ENCODE peak calls at places on chromosome X, in four cellular contexts. I, G, Z and V are unnamed samples.

GRCh38 chrX:19372170-19373033 is 28.7 kb downstream of the PDHA1 start:
- DNase-seq in I (peak), G (no peak), Z (peak), V (peak)

GRCh38 chrX:153746359-153746758 is 17.7 kb upstream of the PLXNB3 start:
- DNase-seq in I (no peak), G (no peak), Z (no peak), V (no peak)

GRCh38 chrX:121052122-121052521 is 4.7 kb downstream of the GLUD2 start:
- DNase-seq in I (no peak), G (no peak), Z (peak), V (no peak)

GRCh38 chrX:70453024-70453618 is 8.5 kb downstream of the DLG3 start:
- DNase-seq in I (no peak), G (no peak), Z (no peak), V (no peak)

GRCh38 chrX:153954618-153955450 is 10.4 kb upstream of the RENBP start:
- DNase-seq in I (no peak), G (no peak), Z (no peak), V (no peak)

GRCh38 chrX:110462957-110463356 is 104.3 kb downstream of the RTL9 start:
- DNase-seq in I (no peak), G (no peak), Z (no peak), V (no peak)

GRCh38 chrX:118116308-118117068 is at the start of gene KLHL13:
- DNase-seq in I (peak), G (no peak), Z (no peak), V (peak)

GRCh38 chrX:105515561-105515960 is 295.1 kb upstream of the TEX13A start:
- DNase-seq in I (no peak), G (no peak), Z (no peak), V (no peak)

GRCh38 chrX:69109706-69110635 is 55.3 kb downstream of the PJA1 start:
- DNase-seq in I (peak), G (no peak), Z (no peak), V (no peak)

GRCh38 chrX:132532955-132533354 is 44.1 kb upstream of the MBNL3 start:
- DNase-seq in I (no peak), G (no peak), Z (peak), V (no peak)

GRCh38 chrX:136128743-136129142 is 18.6 kb upstream of the FHL1 start:
- DNase-seq in I (no peak), G (no peak), Z (no peak), V (no peak)

GRCh38 chrX:112067601-112068000 is 15.0 kb downstream of the TRPC5 start:
- DNase-seq in I (no peak), G (no peak), Z (no peak), V (no peak)

GRCh38 chrX:17547658-17548057 is 172.7 kb downstream of the NHS start:
- DNase-seq in I (peak), G (peak), Z (peak), V (no peak)

GRCh38 chrX:48613502-48614160 is 16.3 kb downstream of the WDR13 start:
- DNase-seq in I (no peak), G (no peak), Z (no peak), V (no peak)

DNA sequence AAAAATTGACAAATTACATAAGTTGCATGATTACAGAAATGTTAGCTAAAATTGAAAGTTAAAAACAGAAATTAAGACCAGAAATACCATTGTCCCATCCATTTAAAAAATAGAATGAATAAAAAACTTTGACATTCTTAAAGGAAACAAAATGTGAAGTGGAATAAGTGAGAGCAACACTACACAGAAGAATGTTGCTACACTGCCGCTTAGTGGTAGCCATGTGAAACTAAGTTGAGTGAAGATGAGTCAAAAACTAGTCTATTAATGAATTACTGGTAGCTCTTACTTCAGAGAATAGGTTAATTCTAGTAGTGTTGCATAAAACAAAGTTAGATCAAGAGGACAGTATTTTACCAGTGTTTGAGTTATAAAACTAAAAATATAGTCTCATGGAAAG is 571.0 kb upstream of the KLHL4 start:
- DNase-seq in I (peak), G (peak), Z (peak), V (peak)
- TF ChIP-seq ETV6 in I (no peak), G (no peak), Z (no peak), V (no peak)

GRCh38 chrX:47229427-47229826 is 3.4 kb upstream of the USP11 start:
- DNase-seq in I (no peak), G (no peak), Z (no peak), V (no peak)
- TF ChIP-seq ETV6 in I (no peak), G (no peak), Z (no peak), V (no peak)

GRCh38 chrX:7253565-7253964 is 105.6 kb upstream of the PUDP start:
- DNase-seq in I (no peak), G (no peak), Z (no peak), V (no peak)

GRCh38 chrX:7254144-7254543 is 106.2 kb upstream of the PUDP start:
- DNase-seq in I (no peak), G (no peak), Z (no peak), V (no peak)

DNA sequence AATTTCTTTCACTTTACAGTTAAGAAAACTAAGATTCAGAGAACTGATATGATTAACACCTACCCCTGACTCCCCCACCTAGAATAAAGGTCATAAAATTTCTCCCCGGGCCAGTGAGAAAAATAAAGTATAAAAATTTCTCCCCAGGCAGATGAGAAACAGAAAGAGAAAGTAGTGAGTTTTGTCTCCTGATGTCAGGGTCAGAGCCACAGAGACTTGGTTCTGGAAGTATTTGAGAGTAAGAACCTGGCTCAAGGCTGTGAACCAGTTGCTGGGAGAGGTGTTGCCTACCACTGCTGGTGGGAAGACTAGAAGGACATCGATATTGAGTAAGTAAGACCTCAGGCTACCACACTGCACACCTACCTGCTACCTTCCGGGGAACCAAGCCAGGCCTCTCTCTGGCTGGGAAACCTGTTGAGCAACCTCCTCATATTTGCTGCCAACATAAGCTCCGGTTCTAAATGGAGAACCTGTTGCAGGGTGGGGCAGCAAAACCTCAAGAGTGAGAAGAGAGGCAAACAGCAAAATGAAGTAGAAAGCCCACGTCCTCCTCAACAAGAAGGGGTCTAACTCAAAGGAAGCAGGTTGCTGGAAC is 104.2 kb upstream of the PUDP start:
- DNase-seq in I (no peak), G (no peak), Z (no peak), V (no peak)
- TF ChIP-seq ETV6 in I (no peak), G (no peak), Z (no peak), V (no peak)

GRCh38 chrX:10118530-10118929 is 38.2 kb upstream of the CLCN4 start:
- DNase-seq in I (no peak), G (no peak), Z (no peak), V (no peak)

GRCh38 chrX:10119399-10119990 is 37.3 kb upstream of the CLCN4 start:
- DNase-seq in I (peak), G (peak), Z (peak), V (peak)

GRCh38 chrX:10124506-10125247 is 32.1 kb upstream of the CLCN4 start:
- DNase-seq in I (no peak), G (no peak), Z (no peak), V (no peak)

GRCh38 chrX:10120828-10121227 is 35.9 kb upstream of the CLCN4 start:
- DNase-seq in I (no peak), G (no peak), Z (no peak), V (no peak)

DNA sequence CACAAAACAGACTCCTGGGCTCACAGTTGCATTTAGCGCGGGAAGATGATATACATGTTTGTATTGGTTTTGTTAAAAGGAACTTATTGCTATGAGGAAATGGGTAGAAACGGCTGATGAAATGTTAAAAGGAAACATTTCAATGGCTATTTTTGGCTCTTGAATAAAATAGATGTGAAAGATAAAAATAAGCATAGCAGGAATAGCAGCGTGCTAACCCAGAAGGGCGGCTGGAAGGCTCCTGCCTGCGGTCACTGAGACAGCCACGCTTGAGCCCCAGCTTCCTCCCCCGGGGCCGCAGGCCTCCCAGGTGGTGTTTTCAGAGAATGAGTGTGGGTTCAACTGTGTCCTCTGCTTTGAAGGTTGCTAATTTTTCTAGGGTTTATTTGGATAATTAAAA is 35.0 kb upstream of the CLCN4 start:
- DNase-seq in I (no peak), G (no peak), Z (no peak), V (no peak)
- TF ChIP-seq ETV6 in I (no peak), G (no peak), Z (no peak), V (no peak)

DNA sequence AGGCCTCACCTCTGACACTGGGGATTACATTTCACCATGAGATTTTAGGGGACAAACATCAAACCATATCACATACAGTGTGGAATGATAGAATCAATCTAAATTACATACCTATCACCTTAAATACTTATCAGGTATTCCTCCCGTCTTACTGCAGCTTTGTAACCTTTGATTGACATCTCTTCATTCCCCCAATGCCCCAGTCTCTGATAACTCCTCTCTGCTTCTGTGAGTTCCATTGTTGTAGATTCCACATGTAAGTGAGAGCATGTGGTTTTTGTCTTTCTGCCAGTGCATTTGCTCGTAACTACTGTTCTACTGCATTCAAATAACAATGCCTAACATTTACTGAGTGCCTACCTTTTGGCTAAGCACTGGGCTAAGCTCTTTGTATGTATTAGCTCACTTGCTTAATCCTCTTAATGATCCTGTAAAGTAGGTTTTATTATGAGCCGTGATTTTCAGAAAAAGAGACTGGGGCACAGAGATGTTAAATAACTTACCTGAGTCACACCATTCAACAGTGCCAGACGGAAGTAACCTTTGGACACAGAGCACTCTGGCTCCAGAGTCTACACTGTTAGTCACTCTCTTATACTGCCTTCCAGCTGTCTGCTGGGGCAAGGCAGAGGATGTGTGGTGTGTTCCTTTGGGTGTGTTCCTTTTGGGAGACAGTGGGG is 63.7 kb upstream of the ESX1 start:
- DNase-seq in I (no peak), G (no peak), Z (peak), V (no peak)
- TF ChIP-seq ETV6 in I (no peak), G (no peak), Z (no peak), V (no peak)